ENCODE peak calls at places on chromosomes 6 and 20, in ten cellular contexts. One of them, this sample, is unnamed.

GRCh38 chr6:14984454-14984853 is 261.4 kb upstream of the JARID2 start:
- DNase-seq in fibroblast of lung: peak
- DNase-seq in HL-60: no peak
- DNase-seq in cardiac muscle cell: peak
- DNase-seq in HCT116: no peak
- DNase-seq in cardiac fibroblast: peak
- DNase-seq in choroid plexus epithelial cell: peak
- DNase-seq in CD8-positive, alpha-beta T cell: no peak
- DNase-seq in left ventricle myocardium inferior: peak
- DNase-seq in WERI-Rb-1: peak
- DNase-seq in this sample: peak

GRCh38 chr20:62219992-62220665 is at the start of gene HRH3:
- DNase-seq in fibroblast of lung: no peak
- DNase-seq in HL-60: no peak
- DNase-seq in cardiac muscle cell: peak
- DNase-seq in HCT116: no peak
- DNase-seq in cardiac fibroblast: peak
- DNase-seq in choroid plexus epithelial cell: peak
- DNase-seq in CD8-positive, alpha-beta T cell: peak
- DNase-seq in left ventricle myocardium inferior: no peak
- DNase-seq in WERI-Rb-1: peak
- DNase-seq in this sample: no peak

GRCh38 chr6:73107016-73107415 is 118.3 kb downstream of the KHDC1L start:
- DNase-seq in fibroblast of lung: no peak
- DNase-seq in HL-60: no peak
- DNase-seq in cardiac muscle cell: no peak
- DNase-seq in HCT116: no peak
- DNase-seq in cardiac fibroblast: no peak
- DNase-seq in choroid plexus epithelial cell: no peak
- DNase-seq in CD8-positive, alpha-beta T cell: no peak
- DNase-seq in left ventricle myocardium inferior: no peak
- DNase-seq in WERI-Rb-1: no peak
- DNase-seq in this sample: no peak

GRCh38 chr20:43938932-43939761 is 24.5 kb downstream of the TOX2 start:
- DNase-seq in fibroblast of lung: peak
- DNase-seq in HL-60: peak
- DNase-seq in cardiac muscle cell: peak
- DNase-seq in HCT116: no peak
- DNase-seq in cardiac fibroblast: peak
- DNase-seq in choroid plexus epithelial cell: peak
- DNase-seq in CD8-positive, alpha-beta T cell: no peak
- DNase-seq in left ventricle myocardium inferior: peak
- DNase-seq in WERI-Rb-1: no peak
- DNase-seq in this sample: peak

GRCh38 chr20:45919536-45919933 is 7.6 kb upstream of the PLTP start:
- DNase-seq in fibroblast of lung: peak
- DNase-seq in HL-60: no peak
- DNase-seq in cardiac muscle cell: peak
- DNase-seq in HCT116: no peak
- DNase-seq in cardiac fibroblast: peak
- DNase-seq in choroid plexus epithelial cell: peak
- DNase-seq in CD8-positive, alpha-beta T cell: no peak
- DNase-seq in left ventricle myocardium inferior: peak
- DNase-seq in WERI-Rb-1: no peak
- DNase-seq in this sample: peak

GRCh38 chr20:51750037-51750769 is 18.0 kb downstream of the ATP9A start:
- DNase-seq in fibroblast of lung: peak
- DNase-seq in HL-60: no peak
- DNase-seq in cardiac muscle cell: peak
- DNase-seq in HCT116: peak
- DNase-seq in cardiac fibroblast: peak
- DNase-seq in choroid plexus epithelial cell: peak
- DNase-seq in CD8-positive, alpha-beta T cell: no peak
- DNase-seq in left ventricle myocardium inferior: peak
- DNase-seq in WERI-Rb-1: no peak
- DNase-seq in this sample: peak

GRCh38 chr20:25543068-25543467 is 42.3 kb downstream of the NINL start:
- DNase-seq in fibroblast of lung: peak
- DNase-seq in HL-60: no peak
- DNase-seq in cardiac muscle cell: peak
- DNase-seq in HCT116: no peak
- DNase-seq in cardiac fibroblast: peak
- DNase-seq in choroid plexus epithelial cell: peak
- DNase-seq in CD8-positive, alpha-beta T cell: no peak
- DNase-seq in left ventricle myocardium inferior: no peak
- DNase-seq in WERI-Rb-1: no peak
- DNase-seq in this sample: no peak

GRCh38 chr20:10792291-10792690 is 118.5 kb upstream of the JAG1 start:
- DNase-seq in fibroblast of lung: no peak
- DNase-seq in HL-60: no peak
- DNase-seq in cardiac muscle cell: no peak
- DNase-seq in HCT116: no peak
- DNase-seq in cardiac fibroblast: no peak
- DNase-seq in choroid plexus epithelial cell: peak
- DNase-seq in CD8-positive, alpha-beta T cell: no peak
- DNase-seq in left ventricle myocardium inferior: no peak
- DNase-seq in WERI-Rb-1: no peak
- DNase-seq in this sample: no peak

GRCh38 chr6:28673800-28674671 is 148.4 kb downstream of the GPX5 start:
- DNase-seq in fibroblast of lung: peak
- DNase-seq in HL-60: peak
- DNase-seq in cardiac muscle cell: peak
- DNase-seq in HCT116: peak
- DNase-seq in cardiac fibroblast: peak
- DNase-seq in choroid plexus epithelial cell: peak
- DNase-seq in CD8-positive, alpha-beta T cell: no peak
- DNase-seq in left ventricle myocardium inferior: no peak
- DNase-seq in WERI-Rb-1: peak
- DNase-seq in this sample: no peak

GRCh38 chr6:134046054-134046453 is 6.4 kb downstream of the SLC2A12 start:
- DNase-seq in fibroblast of lung: no peak
- DNase-seq in HL-60: no peak
- DNase-seq in cardiac muscle cell: no peak
- DNase-seq in HCT116: no peak
- DNase-seq in cardiac fibroblast: no peak
- DNase-seq in choroid plexus epithelial cell: no peak
- DNase-seq in CD8-positive, alpha-beta T cell: no peak
- DNase-seq in left ventricle myocardium inferior: no peak
- DNase-seq in WERI-Rb-1: no peak
- DNase-seq in this sample: no peak

GRCh38 chr6:170245233-170245992 is 45.5 kb downstream of the DLL1 start:
- DNase-seq in fibroblast of lung: no peak
- DNase-seq in HL-60: no peak
- DNase-seq in cardiac muscle cell: no peak
- DNase-seq in HCT116: no peak
- DNase-seq in cardiac fibroblast: no peak
- DNase-seq in choroid plexus epithelial cell: no peak
- DNase-seq in CD8-positive, alpha-beta T cell: no peak
- DNase-seq in left ventricle myocardium inferior: no peak
- DNase-seq in WERI-Rb-1: no peak
- DNase-seq in this sample: no peak

GRCh38 chr20:14599613-14600012 is 262.2 kb upstream of the FLRT3 start:
- DNase-seq in fibroblast of lung: no peak
- DNase-seq in HL-60: no peak
- DNase-seq in cardiac muscle cell: no peak
- DNase-seq in HCT116: no peak
- DNase-seq in cardiac fibroblast: no peak
- DNase-seq in choroid plexus epithelial cell: no peak
- DNase-seq in CD8-positive, alpha-beta T cell: no peak
- DNase-seq in left ventricle myocardium inferior: no peak
- DNase-seq in WERI-Rb-1: no peak
- DNase-seq in this sample: no peak

GRCh38 chr6:14546036-14546435 is 428.5 kb downstream of the CD83 start:
- DNase-seq in fibroblast of lung: no peak
- DNase-seq in HL-60: no peak
- DNase-seq in cardiac muscle cell: no peak
- DNase-seq in HCT116: no peak
- DNase-seq in cardiac fibroblast: no peak
- DNase-seq in choroid plexus epithelial cell: no peak
- DNase-seq in CD8-positive, alpha-beta T cell: no peak
- DNase-seq in left ventricle myocardium inferior: no peak
- DNase-seq in WERI-Rb-1: no peak
- DNase-seq in this sample: no peak

GRCh38 chr6:13248053-13248452 is 80.3 kb downstream of the TBC1D7 start:
- DNase-seq in fibroblast of lung: peak
- DNase-seq in HL-60: no peak
- DNase-seq in cardiac muscle cell: peak
- DNase-seq in HCT116: no peak
- DNase-seq in cardiac fibroblast: peak
- DNase-seq in choroid plexus epithelial cell: peak
- DNase-seq in CD8-positive, alpha-beta T cell: no peak
- DNase-seq in left ventricle myocardium inferior: no peak
- DNase-seq in WERI-Rb-1: peak
- DNase-seq in this sample: peak

DNA sequence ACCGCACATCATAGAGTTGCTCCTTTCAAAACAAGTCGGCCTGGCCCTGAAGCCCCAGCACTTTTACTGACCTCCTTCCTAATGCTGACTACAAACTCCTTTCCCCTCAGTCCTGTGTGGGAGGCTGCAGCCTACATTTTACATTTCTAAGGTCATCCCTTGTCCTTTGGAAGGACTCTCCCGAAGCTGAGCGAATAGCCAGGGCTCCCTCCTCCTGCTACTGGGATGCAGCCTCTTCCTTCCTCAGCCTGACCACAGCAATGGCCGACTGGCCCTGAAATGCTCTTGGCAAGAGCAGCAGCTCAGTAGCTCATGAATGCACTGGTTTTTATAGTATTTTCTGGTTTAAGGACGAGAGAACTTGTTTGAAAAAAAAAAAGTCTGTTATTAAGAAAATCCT is 679 bp downstream of the ADGRF5 start:
- DNase-seq in fibroblast of lung: no peak
- DNase-seq in HL-60: no peak
- DNase-seq in cardiac muscle cell: no peak
- DNase-seq in HCT116: no peak
- DNase-seq in cardiac fibroblast: no peak
- DNase-seq in choroid plexus epithelial cell: peak
- DNase-seq in CD8-positive, alpha-beta T cell: no peak
- DNase-seq in left ventricle myocardium inferior: no peak
- DNase-seq in WERI-Rb-1: no peak
- DNase-seq in this sample: no peak
- H3K4me3 ChIP-seq in fibroblast of lung: no peak
- H3K4me3 ChIP-seq in HL-60: no peak
- H3K4me3 ChIP-seq in cardiac muscle cell: no peak
- H3K4me3 ChIP-seq in HCT116: no peak
- H3K4me3 ChIP-seq in cardiac fibroblast: no peak
- H3K4me3 ChIP-seq in choroid plexus epithelial cell: no peak
- H3K4me3 ChIP-seq in CD8-positive, alpha-beta T cell: no peak
- H3K4me3 ChIP-seq in left ventricle myocardium inferior: peak
- H3K4me3 ChIP-seq in WERI-Rb-1: no peak
- H3K4me3 ChIP-seq in this sample: no peak

DNA sequence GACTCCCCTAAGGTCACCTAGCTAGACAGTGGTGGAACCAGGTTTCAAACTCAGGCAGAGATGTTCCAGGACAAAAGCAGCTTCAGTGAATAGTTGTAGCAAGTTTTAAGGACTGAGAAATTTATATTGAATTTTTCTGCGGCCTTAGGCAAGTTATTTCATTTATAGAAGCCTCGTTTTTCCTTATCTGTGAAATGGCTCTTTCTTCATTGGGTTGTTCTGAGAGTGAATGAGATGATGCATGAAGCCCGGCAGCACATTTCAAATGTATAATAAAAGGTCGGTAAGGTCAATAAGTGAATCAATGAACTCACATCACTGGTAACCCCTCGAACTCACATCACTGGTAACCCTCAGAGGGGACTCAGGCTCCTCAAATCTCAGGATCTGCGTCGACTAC is 1.1 kb upstream of the GMPR start:
- DNase-seq in fibroblast of lung: no peak
- DNase-seq in HL-60: no peak
- DNase-seq in cardiac muscle cell: no peak
- DNase-seq in HCT116: no peak
- DNase-seq in cardiac fibroblast: no peak
- DNase-seq in choroid plexus epithelial cell: no peak
- DNase-seq in CD8-positive, alpha-beta T cell: no peak
- DNase-seq in left ventricle myocardium inferior: no peak
- DNase-seq in WERI-Rb-1: no peak
- DNase-seq in this sample: no peak
- H3K4me3 ChIP-seq in fibroblast of lung: no peak
- H3K4me3 ChIP-seq in HL-60: no peak
- H3K4me3 ChIP-seq in cardiac muscle cell: no peak
- H3K4me3 ChIP-seq in HCT116: no peak
- H3K4me3 ChIP-seq in cardiac fibroblast: no peak
- H3K4me3 ChIP-seq in choroid plexus epithelial cell: no peak
- H3K4me3 ChIP-seq in CD8-positive, alpha-beta T cell: no peak
- H3K4me3 ChIP-seq in left ventricle myocardium inferior: no peak
- H3K4me3 ChIP-seq in WERI-Rb-1: no peak
- H3K4me3 ChIP-seq in this sample: no peak

GRCh38 chr6:85191656-85192055 is 258.2 kb upstream of the NT5E start:
- DNase-seq in fibroblast of lung: no peak
- DNase-seq in HL-60: no peak
- DNase-seq in cardiac muscle cell: peak
- DNase-seq in HCT116: no peak
- DNase-seq in cardiac fibroblast: peak
- DNase-seq in choroid plexus epithelial cell: peak
- DNase-seq in CD8-positive, alpha-beta T cell: no peak
- DNase-seq in left ventricle myocardium inferior: no peak
- DNase-seq in WERI-Rb-1: no peak
- DNase-seq in this sample: no peak
- H3K4me3 ChIP-seq in fibroblast of lung: no peak
- H3K4me3 ChIP-seq in HL-60: no peak
- H3K4me3 ChIP-seq in cardiac muscle cell: no peak
- H3K4me3 ChIP-seq in HCT116: no peak
- H3K4me3 ChIP-seq in cardiac fibroblast: no peak
- H3K4me3 ChIP-seq in choroid plexus epithelial cell: no peak
- H3K4me3 ChIP-seq in CD8-positive, alpha-beta T cell: no peak
- H3K4me3 ChIP-seq in left ventricle myocardium inferior: no peak
- H3K4me3 ChIP-seq in WERI-Rb-1: no peak
- H3K4me3 ChIP-seq in this sample: no peak

GRCh38 chr6:27651371-27651732 is 178.4 kb upstream of the ZNF184 start:
- DNase-seq in fibroblast of lung: no peak
- DNase-seq in HL-60: no peak
- DNase-seq in cardiac muscle cell: no peak
- DNase-seq in HCT116: peak
- DNase-seq in cardiac fibroblast: no peak
- DNase-seq in choroid plexus epithelial cell: no peak
- DNase-seq in CD8-positive, alpha-beta T cell: no peak
- DNase-seq in left ventricle myocardium inferior: no peak
- DNase-seq in WERI-Rb-1: peak
- DNase-seq in this sample: no peak

DNA sequence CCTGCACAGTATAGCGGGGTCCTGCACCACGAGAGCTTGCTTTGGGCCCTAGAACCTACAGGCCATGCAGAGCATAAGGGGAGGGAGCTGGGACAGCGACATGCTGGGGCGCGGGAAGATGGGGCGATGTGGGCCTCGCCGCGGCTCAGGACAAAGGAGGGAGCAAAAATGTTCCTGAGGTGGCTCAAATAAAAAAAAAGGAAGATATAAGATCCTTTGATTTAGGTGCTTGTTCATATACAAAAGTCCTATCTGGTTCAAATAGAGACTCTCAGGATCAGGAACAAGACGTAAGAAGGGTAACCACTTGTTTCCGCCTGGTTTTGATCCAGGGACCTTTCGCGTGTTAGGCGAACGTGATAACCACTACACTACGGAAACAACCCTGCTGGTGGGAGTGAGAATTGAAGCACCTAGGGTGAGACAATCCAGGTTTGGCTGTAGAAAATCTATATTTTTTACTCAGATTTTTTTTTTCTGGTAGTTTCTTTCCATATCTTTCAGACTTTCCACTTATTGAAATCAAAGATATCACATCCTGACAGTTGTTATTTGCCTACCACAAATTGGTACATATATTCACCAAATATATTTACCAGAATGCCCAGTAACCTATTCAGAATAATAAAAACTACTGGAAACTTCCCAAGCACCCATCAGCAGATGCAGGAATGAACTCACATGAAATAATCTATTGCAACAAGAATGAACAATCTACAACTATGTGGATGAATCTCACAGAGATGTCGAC is 177.9 kb upstream of the ZNF184 start:
- DNase-seq in fibroblast of lung: peak
- DNase-seq in HL-60: peak
- DNase-seq in cardiac muscle cell: peak
- DNase-seq in HCT116: peak
- DNase-seq in cardiac fibroblast: peak
- DNase-seq in choroid plexus epithelial cell: peak
- DNase-seq in CD8-positive, alpha-beta T cell: no peak
- DNase-seq in left ventricle myocardium inferior: no peak
- DNase-seq in WERI-Rb-1: peak
- DNase-seq in this sample: no peak
- H3K4me3 ChIP-seq in fibroblast of lung: no peak
- H3K4me3 ChIP-seq in HL-60: no peak
- H3K4me3 ChIP-seq in cardiac muscle cell: peak
- H3K4me3 ChIP-seq in HCT116: peak
- H3K4me3 ChIP-seq in cardiac fibroblast: no peak
- H3K4me3 ChIP-seq in choroid plexus epithelial cell: no peak
- H3K4me3 ChIP-seq in CD8-positive, alpha-beta T cell: no peak
- H3K4me3 ChIP-seq in left ventricle myocardium inferior: no peak
- H3K4me3 ChIP-seq in WERI-Rb-1: peak
- H3K4me3 ChIP-seq in this sample: no peak

This sample was measured in skeletal muscle cell.